ENCODE peak calls at places on chromosomes 7 and 10, in six cellular contexts. R is activated CD4-positive, alpha-beta T cell treated with anti-CD3 and anti-CD28 coated beads, Interleukin-2, amount 50 U/mL, for 1 hour; O is AG04450; M is activated T-helper 1 cell treated with Interleukin-2 at 50 U/mL for 16 hours; T is sigmoid colon; C is AML-193. V is an unnamed sample.

GRCh38 chr10:125057158-125058001 is 103.0 kb downstream of the CTBP2 start:
- DNase-seq in O (peak), T (peak), M (no peak), R (no peak), C (no peak), V (no peak)

GRCh38 chr10:104732222-104732621 is 91.1 kb downstream of the SORCS3 start:
- DNase-seq in O (no peak), M (no peak), T (no peak), R (no peak), C (no peak), V (no peak)

GRCh38 chr10:122363311-122363710 is 11.2 kb upstream of the PLEKHA1 start:
- DNase-seq in O (no peak), T (no peak), C (no peak), M (no peak), R (no peak), V (no peak)

GRCh38 chr7:32036557-32036956 is 33.6 kb downstream of the PDE1C start:
- DNase-seq in T (no peak), R (no peak), M (no peak), C (peak), O (no peak), V (no peak)

GRCh38 chr10:64368298-64368697 is 847.1 kb downstream of the REEP3 start:
- DNase-seq in R (no peak), T (no peak), M (no peak), C (no peak), O (no peak), V (no peak)

GRCh38 chr10:77513783-77514331 is 123.8 kb downstream of the KCNMA1 start:
- DNase-seq in T (peak), R (no peak), O (peak), M (no peak), C (no peak), V (no peak)

GRCh38 chr7:98365863-98366561 is 34.9 kb downstream of the BAIAP2L1 start:
- DNase-seq in M (no peak), O (no peak), T (no peak), R (no peak), C (no peak), V (peak)

GRCh38 chr10:5488272-5489161 is 10.9 kb downstream of the CALML5 start:
- DNase-seq in R (no peak), T (peak), O (no peak), C (no peak), M (no peak), V (no peak)